ENCODE peak calls at places on chromosomes 7 and 10, in seven cellular contexts. One of them, this sample, is unnamed.

GRCh38 chr10:7084255-7085005 is 326.4 kb downstream of the SFMBT2 start:
- DNase-seq in hepatic stellate cell: no peak
- DNase-seq in stimulated activated naive CD8-positive, alpha-beta T cell treated with anti-CD3 and anti-CD28 coated beads, Interleukin-15, Interleukin-2, amounts not matched to agents 100 U/mL and 50 U/mL, for 24 hours: no peak
- DNase-seq in heart right ventricle: no peak
- DNase-seq in AG20443: no peak
- DNase-seq in immature natural killer cell: no peak
- DNase-seq in kidney epithelial cell: no peak
- DNase-seq in this sample: peak; percentile 33

GRCh38 chr10:64067009-64067606 is 545.9 kb downstream of the REEP3 start:
- DNase-seq in hepatic stellate cell: no peak
- DNase-seq in stimulated activated naive CD8-positive, alpha-beta T cell treated with anti-CD3 and anti-CD28 coated beads, Interleukin-15, Interleukin-2, amounts not matched to agents 100 U/mL and 50 U/mL, for 24 hours: no peak
- DNase-seq in heart right ventricle: no peak
- DNase-seq in AG20443: no peak
- DNase-seq in immature natural killer cell: no peak
- DNase-seq in kidney epithelial cell: no peak
- DNase-seq in this sample: no peak

GRCh38 chr10:4812952-4813351 is 13.1 kb upstream of the AKR1E2 start:
- DNase-seq in hepatic stellate cell: peak; percentile 55
- DNase-seq in stimulated activated naive CD8-positive, alpha-beta T cell treated with anti-CD3 and anti-CD28 coated beads, Interleukin-15, Interleukin-2, amounts not matched to agents 100 U/mL and 50 U/mL, for 24 hours: no peak
- DNase-seq in heart right ventricle: no peak
- DNase-seq in AG20443: peak; percentile 63
- DNase-seq in immature natural killer cell: no peak
- DNase-seq in kidney epithelial cell: peak; percentile 97
- DNase-seq in this sample: peak; percentile 93

GRCh38 chr7:2713370-2713769 is 25.4 kb downstream of the AMZ1 start:
- DNase-seq in hepatic stellate cell: no peak
- DNase-seq in stimulated activated naive CD8-positive, alpha-beta T cell treated with anti-CD3 and anti-CD28 coated beads, Interleukin-15, Interleukin-2, amounts not matched to agents 100 U/mL and 50 U/mL, for 24 hours: no peak
- DNase-seq in heart right ventricle: no peak
- DNase-seq in AG20443: no peak
- DNase-seq in immature natural killer cell: no peak
- DNase-seq in kidney epithelial cell: no peak
- DNase-seq in this sample: no peak

GRCh38 chr7:67788689-67789088 is 792.1 kb downstream of the TYW1 start:
- DNase-seq in hepatic stellate cell: no peak
- DNase-seq in stimulated activated naive CD8-positive, alpha-beta T cell treated with anti-CD3 and anti-CD28 coated beads, Interleukin-15, Interleukin-2, amounts not matched to agents 100 U/mL and 50 U/mL, for 24 hours: no peak
- DNase-seq in heart right ventricle: no peak
- DNase-seq in AG20443: peak; percentile 72
- DNase-seq in immature natural killer cell: no peak
- DNase-seq in kidney epithelial cell: no peak
- DNase-seq in this sample: no peak

GRCh38 chr7:27091936-27092752 is 3.7 kb downstream of the HOXA1 start:
- DNase-seq in hepatic stellate cell: no peak
- DNase-seq in stimulated activated naive CD8-positive, alpha-beta T cell treated with anti-CD3 and anti-CD28 coated beads, Interleukin-15, Interleukin-2, amounts not matched to agents 100 U/mL and 50 U/mL, for 24 hours: no peak
- DNase-seq in heart right ventricle: no peak
- DNase-seq in AG20443: no peak
- DNase-seq in immature natural killer cell: no peak
- DNase-seq in kidney epithelial cell: no peak
- DNase-seq in this sample: no peak

GRCh38 chr7:70701487-70701886 is 430.5 kb upstream of the GALNT17 start:
- DNase-seq in hepatic stellate cell: no peak
- DNase-seq in stimulated activated naive CD8-positive, alpha-beta T cell treated with anti-CD3 and anti-CD28 coated beads, Interleukin-15, Interleukin-2, amounts not matched to agents 100 U/mL and 50 U/mL, for 24 hours: no peak
- DNase-seq in heart right ventricle: no peak
- DNase-seq in AG20443: no peak
- DNase-seq in immature natural killer cell: no peak
- DNase-seq in kidney epithelial cell: no peak
- DNase-seq in this sample: no peak

GRCh38 chr7:158672975-158673374 is 31.6 kb downstream of the NCAPG2 start:
- DNase-seq in hepatic stellate cell: no peak
- DNase-seq in stimulated activated naive CD8-positive, alpha-beta T cell treated with anti-CD3 and anti-CD28 coated beads, Interleukin-15, Interleukin-2, amounts not matched to agents 100 U/mL and 50 U/mL, for 24 hours: no peak
- DNase-seq in heart right ventricle: no peak
- DNase-seq in AG20443: no peak
- DNase-seq in immature natural killer cell: no peak
- DNase-seq in kidney epithelial cell: no peak
- DNase-seq in this sample: no peak

GRCh38 chr7:20435305-20435704 is 104.6 kb downstream of the ITGB8 start:
- DNase-seq in hepatic stellate cell: no peak
- DNase-seq in stimulated activated naive CD8-positive, alpha-beta T cell treated with anti-CD3 and anti-CD28 coated beads, Interleukin-15, Interleukin-2, amounts not matched to agents 100 U/mL and 50 U/mL, for 24 hours: no peak
- DNase-seq in heart right ventricle: peak; percentile 20
- DNase-seq in AG20443: peak; percentile 73
- DNase-seq in immature natural killer cell: no peak
- DNase-seq in kidney epithelial cell: no peak
- DNase-seq in this sample: peak; percentile 48

GRCh38 chr7:91098566-91098965 is 165.7 kb upstream of the FZD1 start:
- DNase-seq in hepatic stellate cell: no peak
- DNase-seq in stimulated activated naive CD8-positive, alpha-beta T cell treated with anti-CD3 and anti-CD28 coated beads, Interleukin-15, Interleukin-2, amounts not matched to agents 100 U/mL and 50 U/mL, for 24 hours: no peak
- DNase-seq in heart right ventricle: no peak
- DNase-seq in AG20443: no peak
- DNase-seq in immature natural killer cell: no peak
- DNase-seq in kidney epithelial cell: no peak
- DNase-seq in this sample: peak; percentile 63

GRCh38 chr10:27041196-27041595 is 59.1 kb downstream of the ANKRD26 start:
- DNase-seq in hepatic stellate cell: no peak
- DNase-seq in stimulated activated naive CD8-positive, alpha-beta T cell treated with anti-CD3 and anti-CD28 coated beads, Interleukin-15, Interleukin-2, amounts not matched to agents 100 U/mL and 50 U/mL, for 24 hours: no peak
- DNase-seq in heart right ventricle: no peak
- DNase-seq in AG20443: no peak
- DNase-seq in immature natural killer cell: no peak
- DNase-seq in kidney epithelial cell: no peak
- DNase-seq in this sample: peak; percentile 5

GRCh38 chr7:150404172-150404784 is 25.1 kb downstream of the ZNF775 start:
- DNase-seq in hepatic stellate cell: no peak
- DNase-seq in stimulated activated naive CD8-positive, alpha-beta T cell treated with anti-CD3 and anti-CD28 coated beads, Interleukin-15, Interleukin-2, amounts not matched to agents 100 U/mL and 50 U/mL, for 24 hours: no peak
- DNase-seq in heart right ventricle: no peak
- DNase-seq in AG20443: no peak
- DNase-seq in immature natural killer cell: no peak
- DNase-seq in kidney epithelial cell: no peak
- DNase-seq in this sample: no peak

GRCh38 chr10:67779455-67780205 is 58.4 kb downstream of the DNAJC12 start:
- DNase-seq in hepatic stellate cell: peak; percentile 57
- DNase-seq in stimulated activated naive CD8-positive, alpha-beta T cell treated with anti-CD3 and anti-CD28 coated beads, Interleukin-15, Interleukin-2, amounts not matched to agents 100 U/mL and 50 U/mL, for 24 hours: peak; percentile 67
- DNase-seq in heart right ventricle: no peak
- DNase-seq in AG20443: peak; percentile 73
- DNase-seq in immature natural killer cell: peak; percentile 64
- DNase-seq in kidney epithelial cell: no peak
- DNase-seq in this sample: peak; percentile 59